ENCODE peak calls at places on chromosomes 11 and 22, in nine cellular contexts. One of them, this sample, is unnamed. For H3K36me3, the result is how much of the 10 kb centered on the place peaks cover.

GRCh38 chr22:23241562-23242472 is 61.5 kb downstream of the BCR start:
- DNase-seq in IMR-90: no peak
- DNase-seq in stomach: no peak
- DNase-seq in mammary epithelial cell: no peak
- DNase-seq in pancreas: no peak
- DNase-seq in CD8-positive, alpha-beta memory T cell: no peak
- DNase-seq in effector memory CD4-positive, alpha-beta T cell: no peak
- DNase-seq in GM23248: no peak
- DNase-seq in adipocyte: no peak
- DNase-seq in this sample: no peak

GRCh38 chr11:78573271-78574035 is 1.2 kb downstream of the NARS2 start:
- DNase-seq in pancreas: no peak
- DNase-seq in adipocyte: peak
- DNase-seq in IMR-90: no peak
- DNase-seq in effector memory CD4-positive, alpha-beta T cell: no peak
- DNase-seq in CD8-positive, alpha-beta memory T cell: no peak
- DNase-seq in mammary epithelial cell: no peak
- DNase-seq in stomach: no peak
- DNase-seq in GM23248: peak
- DNase-seq in this sample: peak

GRCh38 chr22:36435516-36436415 is 45.7 kb downstream of the TXN2 start:
- DNase-seq in CD8-positive, alpha-beta memory T cell: peak
- DNase-seq in stomach: peak
- DNase-seq in IMR-90: no peak
- DNase-seq in effector memory CD4-positive, alpha-beta T cell: peak
- DNase-seq in mammary epithelial cell: peak
- DNase-seq in GM23248: no peak
- DNase-seq in adipocyte: no peak
- DNase-seq in pancreas: peak
- DNase-seq in this sample: no peak

GRCh38 chr11:57456960-57457642 is 3.2 kb upstream of the RTN4RL2 start:
- DNase-seq in adipocyte: peak
- DNase-seq in stomach: peak
- DNase-seq in mammary epithelial cell: peak
- DNase-seq in CD8-positive, alpha-beta memory T cell: peak
- DNase-seq in effector memory CD4-positive, alpha-beta T cell: peak
- DNase-seq in pancreas: peak
- DNase-seq in IMR-90: peak
- DNase-seq in GM23248: peak
- DNase-seq in this sample: peak

GRCh38 chr11:59615132-59615636 is 390 bp downstream of the OSBP start:
- DNase-seq in adipocyte: no peak
- DNase-seq in IMR-90: no peak
- DNase-seq in pancreas: peak
- DNase-seq in effector memory CD4-positive, alpha-beta T cell: peak
- DNase-seq in GM23248: peak
- DNase-seq in stomach: peak
- DNase-seq in CD8-positive, alpha-beta memory T cell: peak
- DNase-seq in mammary epithelial cell: peak
- DNase-seq in this sample: no peak

GRCh38 chr11:122071680-122072321 is 44.2 kb downstream of the BLID start:
- DNase-seq in IMR-90: no peak
- DNase-seq in GM23248: no peak
- DNase-seq in CD8-positive, alpha-beta memory T cell: no peak
- DNase-seq in stomach: no peak
- DNase-seq in pancreas: no peak
- DNase-seq in adipocyte: no peak
- DNase-seq in mammary epithelial cell: no peak
- DNase-seq in effector memory CD4-positive, alpha-beta T cell: no peak
- DNase-seq in this sample: no peak

GRCh38 chr11:120352405-120352804 is 16.2 kb downstream of the ARHGEF12 start:
- DNase-seq in GM23248: no peak
- DNase-seq in mammary epithelial cell: no peak
- DNase-seq in CD8-positive, alpha-beta memory T cell: no peak
- DNase-seq in adipocyte: no peak
- DNase-seq in effector memory CD4-positive, alpha-beta T cell: no peak
- DNase-seq in stomach: no peak
- DNase-seq in pancreas: no peak
- DNase-seq in IMR-90: no peak
- DNase-seq in this sample: no peak

GRCh38 chr11:86940122-86940777 is 14.9 kb downstream of the FZD4 start:
- DNase-seq in pancreas: peak
- DNase-seq in CD8-positive, alpha-beta memory T cell: no peak
- DNase-seq in stomach: peak
- DNase-seq in adipocyte: peak
- DNase-seq in effector memory CD4-positive, alpha-beta T cell: no peak
- DNase-seq in IMR-90: peak
- DNase-seq in GM23248: peak
- DNase-seq in mammary epithelial cell: no peak
- DNase-seq in this sample: peak

GRCh38 chr11:29306527-29306926 is 710.3 kb downstream of the KCNA4 start:
- DNase-seq in GM23248: peak
- DNase-seq in IMR-90: peak
- DNase-seq in stomach: no peak
- DNase-seq in effector memory CD4-positive, alpha-beta T cell: no peak
- DNase-seq in mammary epithelial cell: peak
- DNase-seq in adipocyte: peak
- DNase-seq in pancreas: no peak
- DNase-seq in CD8-positive, alpha-beta memory T cell: no peak
- DNase-seq in this sample: peak

GRCh38 chr11:1963864-1964263 is 16.7 kb downstream of the MRPL23 start:
- DNase-seq in stomach: no peak
- DNase-seq in CD8-positive, alpha-beta memory T cell: no peak
- DNase-seq in pancreas: no peak
- DNase-seq in GM23248: no peak
- DNase-seq in IMR-90: no peak
- DNase-seq in effector memory CD4-positive, alpha-beta T cell: no peak
- DNase-seq in mammary epithelial cell: no peak
- DNase-seq in adipocyte: no peak
- DNase-seq in this sample: no peak

GRCh38 chr11:1964955-1965354 is 17.8 kb downstream of the MRPL23 start:
- DNase-seq in IMR-90: no peak
- DNase-seq in effector memory CD4-positive, alpha-beta T cell: no peak
- DNase-seq in mammary epithelial cell: no peak
- DNase-seq in pancreas: no peak
- DNase-seq in CD8-positive, alpha-beta memory T cell: no peak
- DNase-seq in adipocyte: no peak
- DNase-seq in GM23248: no peak
- DNase-seq in stomach: no peak
- DNase-seq in this sample: no peak

GRCh38 chr11:1964348-1964747 is 17.2 kb downstream of the MRPL23 start:
- DNase-seq in adipocyte: no peak
- DNase-seq in IMR-90: no peak
- DNase-seq in CD8-positive, alpha-beta memory T cell: no peak
- DNase-seq in stomach: no peak
- DNase-seq in GM23248: no peak
- DNase-seq in pancreas: no peak
- DNase-seq in effector memory CD4-positive, alpha-beta T cell: no peak
- DNase-seq in mammary epithelial cell: no peak
- DNase-seq in this sample: no peak

GRCh38 chr11:1959786-1960185 is 12.7 kb downstream of the MRPL23 start:
- DNase-seq in GM23248: no peak
- DNase-seq in adipocyte: no peak
- DNase-seq in effector memory CD4-positive, alpha-beta T cell: no peak
- DNase-seq in IMR-90: no peak
- DNase-seq in mammary epithelial cell: no peak
- DNase-seq in pancreas: peak
- DNase-seq in stomach: no peak
- DNase-seq in CD8-positive, alpha-beta memory T cell: no peak
- DNase-seq in this sample: no peak
- H3K36me3 ChIP-seq in GM23248: under half
- H3K36me3 ChIP-seq in adipocyte: under half
- H3K36me3 ChIP-seq in effector memory CD4-positive, alpha-beta T cell: under half
- H3K36me3 ChIP-seq in IMR-90: under half
- H3K36me3 ChIP-seq in mammary epithelial cell: under half
- H3K36me3 ChIP-seq in pancreas: under half
- H3K36me3 ChIP-seq in stomach: under half
- H3K36me3 ChIP-seq in CD8-positive, alpha-beta memory T cell: under half
- H3K36me3 ChIP-seq in this sample: under half

DNA sequence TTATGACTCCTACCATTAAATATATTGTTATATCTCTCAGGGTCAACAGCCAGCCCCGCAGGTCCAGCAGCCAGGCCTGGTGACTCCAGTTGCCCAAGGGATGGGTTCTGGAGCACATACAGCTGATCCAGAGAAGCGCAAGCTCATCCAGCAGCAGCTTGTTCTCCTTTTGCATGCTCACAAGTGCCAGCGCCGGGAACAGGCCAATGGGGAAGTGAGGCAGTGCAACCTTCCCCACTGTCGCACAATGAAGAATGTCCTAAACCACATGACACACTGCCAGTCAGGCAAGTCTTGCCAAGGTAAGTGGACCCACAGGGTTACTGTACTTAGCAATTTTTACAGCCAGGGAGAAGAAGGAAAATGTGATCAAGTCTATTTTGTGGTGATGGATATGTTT is 35.1 kb downstream of the EP300 start:
- DNase-seq in stomach: no peak
- DNase-seq in CD8-positive, alpha-beta memory T cell: no peak
- DNase-seq in GM23248: no peak
- DNase-seq in mammary epithelial cell: no peak
- DNase-seq in pancreas: no peak
- DNase-seq in effector memory CD4-positive, alpha-beta T cell: no peak
- DNase-seq in adipocyte: no peak
- DNase-seq in IMR-90: no peak
- DNase-seq in this sample: no peak
- H3K36me3 ChIP-seq in stomach: half or more
- H3K36me3 ChIP-seq in CD8-positive, alpha-beta memory T cell: under half
- H3K36me3 ChIP-seq in GM23248: half or more
- H3K36me3 ChIP-seq in mammary epithelial cell: under half
- H3K36me3 ChIP-seq in pancreas: under half
- H3K36me3 ChIP-seq in effector memory CD4-positive, alpha-beta T cell: half or more
- H3K36me3 ChIP-seq in adipocyte: half or more
- H3K36me3 ChIP-seq in IMR-90: half or more
- H3K36me3 ChIP-seq in this sample: under half

GRCh38 chr22:45740236-45740635 is 68.6 kb downstream of the ATXN10 start:
- DNase-seq in mammary epithelial cell: no peak
- DNase-seq in pancreas: no peak
- DNase-seq in effector memory CD4-positive, alpha-beta T cell: no peak
- DNase-seq in stomach: no peak
- DNase-seq in IMR-90: peak
- DNase-seq in adipocyte: no peak
- DNase-seq in CD8-positive, alpha-beta memory T cell: no peak
- DNase-seq in GM23248: peak
- DNase-seq in this sample: no peak

GRCh38 chr22:45731041-45731797 is 59.6 kb downstream of the ATXN10 start:
- DNase-seq in IMR-90: peak
- DNase-seq in stomach: no peak
- DNase-seq in effector memory CD4-positive, alpha-beta T cell: no peak
- DNase-seq in CD8-positive, alpha-beta memory T cell: no peak
- DNase-seq in GM23248: peak
- DNase-seq in mammary epithelial cell: peak
- DNase-seq in adipocyte: peak
- DNase-seq in pancreas: no peak
- DNase-seq in this sample: no peak

GRCh38 chr22:45738206-45738605 is 66.6 kb downstream of the ATXN10 start:
- DNase-seq in adipocyte: peak
- DNase-seq in effector memory CD4-positive, alpha-beta T cell: no peak
- DNase-seq in IMR-90: peak
- DNase-seq in CD8-positive, alpha-beta memory T cell: no peak
- DNase-seq in stomach: no peak
- DNase-seq in pancreas: no peak
- DNase-seq in GM23248: peak
- DNase-seq in mammary epithelial cell: no peak
- DNase-seq in this sample: no peak

GRCh38 chr22:45731798-45732495 is 60.3 kb downstream of the ATXN10 start:
- DNase-seq in mammary epithelial cell: peak
- DNase-seq in pancreas: no peak
- DNase-seq in CD8-positive, alpha-beta memory T cell: no peak
- DNase-seq in GM23248: peak
- DNase-seq in effector memory CD4-positive, alpha-beta T cell: no peak
- DNase-seq in stomach: no peak
- DNase-seq in IMR-90: peak
- DNase-seq in adipocyte: peak
- DNase-seq in this sample: no peak

DNA sequence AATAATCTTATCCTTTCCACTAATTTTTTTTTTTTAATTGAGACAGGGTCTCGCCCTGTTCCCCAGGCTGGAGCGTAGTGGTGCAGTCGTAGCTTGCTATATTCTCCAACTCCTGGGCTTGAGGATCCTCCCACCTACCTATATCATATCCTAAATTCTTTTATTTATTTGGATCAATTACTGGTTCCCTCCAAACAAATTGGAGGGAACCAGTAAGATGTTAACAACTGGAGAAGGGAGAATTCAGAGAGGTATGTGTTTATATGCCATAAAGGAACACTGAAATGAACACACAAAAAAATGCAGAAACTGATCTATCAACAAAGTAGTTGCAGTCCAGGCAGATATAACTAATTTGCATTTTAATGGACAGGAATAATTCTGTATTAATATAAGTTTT is 63.6 kb downstream of the ATXN10 start:
- DNase-seq in effector memory CD4-positive, alpha-beta T cell: no peak
- DNase-seq in GM23248: no peak
- DNase-seq in CD8-positive, alpha-beta memory T cell: no peak
- DNase-seq in stomach: no peak
- DNase-seq in adipocyte: no peak
- DNase-seq in IMR-90: no peak
- DNase-seq in pancreas: no peak
- DNase-seq in mammary epithelial cell: no peak
- DNase-seq in this sample: no peak
- H3K36me3 ChIP-seq in effector memory CD4-positive, alpha-beta T cell: under half
- H3K36me3 ChIP-seq in GM23248: half or more
- H3K36me3 ChIP-seq in CD8-positive, alpha-beta memory T cell: under half
- H3K36me3 ChIP-seq in stomach: under half
- H3K36me3 ChIP-seq in adipocyte: under half
- H3K36me3 ChIP-seq in IMR-90: under half
- H3K36me3 ChIP-seq in pancreas: under half
- H3K36me3 ChIP-seq in mammary epithelial cell: under half
- H3K36me3 ChIP-seq in this sample: under half

GRCh38 chr22:29817724-29818123 is 20.4 kb downstream of the ASCC2 start:
- DNase-seq in IMR-90: no peak
- DNase-seq in adipocyte: no peak
- DNase-seq in mammary epithelial cell: no peak
- DNase-seq in effector memory CD4-positive, alpha-beta T cell: no peak
- DNase-seq in stomach: no peak
- DNase-seq in CD8-positive, alpha-beta memory T cell: no peak
- DNase-seq in pancreas: no peak
- DNase-seq in GM23248: no peak
- DNase-seq in this sample: no peak

GRCh38 chr22:29824677-29825076 is 13.4 kb downstream of the ASCC2 start:
- DNase-seq in stomach: peak
- DNase-seq in mammary epithelial cell: no peak
- DNase-seq in effector memory CD4-positive, alpha-beta T cell: no peak
- DNase-seq in CD8-positive, alpha-beta memory T cell: no peak
- DNase-seq in adipocyte: no peak
- DNase-seq in GM23248: no peak
- DNase-seq in IMR-90: no peak
- DNase-seq in pancreas: no peak
- DNase-seq in this sample: no peak

GRCh38 chr22:29825578-29825977 is 12.5 kb downstream of the ASCC2 start:
- DNase-seq in mammary epithelial cell: no peak
- DNase-seq in stomach: peak
- DNase-seq in IMR-90: no peak
- DNase-seq in CD8-positive, alpha-beta memory T cell: no peak
- DNase-seq in adipocyte: no peak
- DNase-seq in pancreas: no peak
- DNase-seq in GM23248: no peak
- DNase-seq in effector memory CD4-positive, alpha-beta T cell: no peak
- DNase-seq in this sample: no peak

GRCh38 chr22:29820941-29821789 is 16.9 kb downstream of the ASCC2 start:
- DNase-seq in effector memory CD4-positive, alpha-beta T cell: no peak
- DNase-seq in CD8-positive, alpha-beta memory T cell: no peak
- DNase-seq in GM23248: peak
- DNase-seq in adipocyte: peak
- DNase-seq in mammary epithelial cell: peak
- DNase-seq in IMR-90: peak
- DNase-seq in stomach: peak
- DNase-seq in pancreas: peak
- DNase-seq in this sample: peak

GRCh38 chr22:29821790-29822130 is 16.3 kb downstream of the ASCC2 start:
- DNase-seq in stomach: no peak
- DNase-seq in pancreas: no peak
- DNase-seq in adipocyte: no peak
- DNase-seq in IMR-90: no peak
- DNase-seq in effector memory CD4-positive, alpha-beta T cell: no peak
- DNase-seq in mammary epithelial cell: no peak
- DNase-seq in GM23248: no peak
- DNase-seq in CD8-positive, alpha-beta memory T cell: no peak
- DNase-seq in this sample: no peak
- H3K36me3 ChIP-seq in stomach: half or more
- H3K36me3 ChIP-seq in pancreas: under half
- H3K36me3 ChIP-seq in adipocyte: half or more
- H3K36me3 ChIP-seq in IMR-90: under half
- H3K36me3 ChIP-seq in effector memory CD4-positive, alpha-beta T cell: half or more
- H3K36me3 ChIP-seq in mammary epithelial cell: under half
- H3K36me3 ChIP-seq in GM23248: under half
- H3K36me3 ChIP-seq in CD8-positive, alpha-beta memory T cell: half or more
- H3K36me3 ChIP-seq in this sample: under half